ENCODE peak calls at places on chromosomes 3 and 15, in seven cellular contexts. One of them, this sample, is unnamed.
A peak's percentile ranks its signal among the peaks of the same experiment; 100 is the strongest.

GRCh38 chr15:51094606-51095569 is at the start of gene TNFAIP8L3:
- DNase-seq in heart left ventricle: peak; percentile 50
- DNase-seq in body of pancreas: peak; percentile 18
- DNase-seq in Karpas-422: no peak
- DNase-seq in Peyer's patch: no peak
- DNase-seq in ovary: peak; percentile 62
- DNase-seq in CD4-positive, CD25-positive, alpha-beta regulatory T cell: no peak
- DNase-seq in this sample: no peak

GRCh38 chr3:45353070-45353469 is 35.3 kb upstream of the LARS2 start:
- DNase-seq in heart left ventricle: no peak
- DNase-seq in body of pancreas: no peak
- DNase-seq in Karpas-422: no peak
- DNase-seq in Peyer's patch: no peak
- DNase-seq in ovary: no peak
- DNase-seq in CD4-positive, CD25-positive, alpha-beta regulatory T cell: no peak
- DNase-seq in this sample: no peak

GRCh38 chr3:31565288-31565687 is 32.6 kb downstream of the STT3B start:
- DNase-seq in heart left ventricle: no peak
- DNase-seq in body of pancreas: no peak
- DNase-seq in Karpas-422: no peak
- DNase-seq in Peyer's patch: no peak
- DNase-seq in ovary: no peak
- DNase-seq in CD4-positive, CD25-positive, alpha-beta regulatory T cell: no peak
- DNase-seq in this sample: no peak

GRCh38 chr3:13047296-13048165 is 25.7 kb downstream of the IQSEC1 start:
- DNase-seq in heart left ventricle: no peak
- DNase-seq in body of pancreas: no peak
- DNase-seq in Karpas-422: no peak
- DNase-seq in Peyer's patch: no peak
- DNase-seq in ovary: no peak
- DNase-seq in CD4-positive, CD25-positive, alpha-beta regulatory T cell: peak; percentile 15
- DNase-seq in this sample: no peak

GRCh38 chr3:159026510-159026909 is 224.7 kb downstream of the MFSD1 start:
- DNase-seq in heart left ventricle: no peak
- DNase-seq in body of pancreas: no peak
- DNase-seq in Karpas-422: no peak
- DNase-seq in Peyer's patch: no peak
- DNase-seq in ovary: no peak
- DNase-seq in CD4-positive, CD25-positive, alpha-beta regulatory T cell: no peak
- DNase-seq in this sample: no peak

GRCh38 chr15:31160297-31160696 is 58.8 kb upstream of the TRPM1 start:
- DNase-seq in heart left ventricle: no peak
- DNase-seq in body of pancreas: no peak
- DNase-seq in Karpas-422: no peak
- DNase-seq in Peyer's patch: no peak
- DNase-seq in ovary: no peak
- DNase-seq in CD4-positive, CD25-positive, alpha-beta regulatory T cell: no peak
- DNase-seq in this sample: no peak

GRCh38 chr3:54917172-54917571 is 10.7 kb downstream of the LRTM1 start:
- DNase-seq in heart left ventricle: no peak
- DNase-seq in body of pancreas: no peak
- DNase-seq in Karpas-422: no peak
- DNase-seq in Peyer's patch: no peak
- DNase-seq in ovary: no peak
- DNase-seq in CD4-positive, CD25-positive, alpha-beta regulatory T cell: no peak
- DNase-seq in this sample: no peak

GRCh38 chr3:77039606-77040553 is at the start of gene ROBO2:
- DNase-seq in heart left ventricle: peak; percentile 31
- DNase-seq in body of pancreas: peak; percentile 44
- DNase-seq in Karpas-422: no peak
- DNase-seq in Peyer's patch: peak; percentile 66
- DNase-seq in ovary: peak; percentile 70
- DNase-seq in CD4-positive, CD25-positive, alpha-beta regulatory T cell: no peak
- DNase-seq in this sample: no peak

GRCh38 chr15:100873029-100873677 is 6.5 kb upstream of the ALDH1A3 start:
- DNase-seq in heart left ventricle: no peak
- DNase-seq in body of pancreas: peak; percentile 85
- DNase-seq in Karpas-422: peak; percentile 86
- DNase-seq in Peyer's patch: peak; percentile 89
- DNase-seq in ovary: peak; percentile 60
- DNase-seq in CD4-positive, CD25-positive, alpha-beta regulatory T cell: peak; percentile 63
- DNase-seq in this sample: peak; percentile 58

GRCh38 chr15:98727115-98728040 is 79.0 kb downstream of the IGF1R start:
- DNase-seq in heart left ventricle: peak; percentile 95
- DNase-seq in body of pancreas: peak; percentile 88
- DNase-seq in Karpas-422: no peak
- DNase-seq in Peyer's patch: peak; percentile 91
- DNase-seq in ovary: peak; percentile 85
- DNase-seq in CD4-positive, CD25-positive, alpha-beta regulatory T cell: no peak
- DNase-seq in this sample: no peak
- H3K27me3 ChIP-seq in heart left ventricle: no peaks in the 10 kb centered on the region
- H3K27me3 ChIP-seq in body of pancreas: no peaks in the 10 kb centered on the region
- H3K27me3 ChIP-seq in Karpas-422: no peaks in the 10 kb centered on the region
- H3K27me3 ChIP-seq in Peyer's patch: no peaks in the 10 kb centered on the region
- H3K27me3 ChIP-seq in ovary: no peaks in the 10 kb centered on the region
- H3K27me3 ChIP-seq in CD4-positive, CD25-positive, alpha-beta regulatory T cell: no peaks in the 10 kb centered on the region
- H3K27me3 ChIP-seq in this sample: no peaks in the 10 kb centered on the region

DNA sequence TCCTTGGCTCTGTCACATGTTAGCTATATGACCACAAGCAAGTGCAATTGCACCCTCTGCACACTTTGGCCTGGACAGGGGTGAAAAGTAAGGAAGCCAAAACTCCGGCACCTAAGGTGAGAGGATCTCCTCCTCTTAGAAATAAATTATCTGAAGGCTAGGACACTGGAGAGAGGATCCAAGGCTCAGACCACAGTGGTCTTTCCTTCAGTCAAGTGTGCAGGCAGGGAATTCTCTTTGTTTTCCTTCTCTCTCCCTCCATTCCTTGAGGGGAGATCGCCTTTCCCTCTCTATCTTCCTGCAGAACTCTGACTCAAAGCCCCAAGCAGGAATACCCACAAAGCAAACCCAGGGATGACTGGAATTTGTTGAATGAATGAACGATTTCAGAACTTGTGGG is 3.1 kb upstream of the MEGF11 start:
- DNase-seq in heart left ventricle: no peak
- DNase-seq in body of pancreas: no peak
- DNase-seq in Karpas-422: no peak
- DNase-seq in Peyer's patch: no peak
- DNase-seq in ovary: no peak
- DNase-seq in CD4-positive, CD25-positive, alpha-beta regulatory T cell: no peak
- DNase-seq in this sample: no peak
- H3K27me3 ChIP-seq in heart left ventricle: peaks cover 78% of the 10 kb centered on the region
- H3K27me3 ChIP-seq in body of pancreas: peaks cover 16% of the 10 kb centered on the region
- H3K27me3 ChIP-seq in Karpas-422: no peaks in the 10 kb centered on the region
- H3K27me3 ChIP-seq in Peyer's patch: peaks cover 32% of the 10 kb centered on the region
- H3K27me3 ChIP-seq in ovary: no peaks in the 10 kb centered on the region
- H3K27me3 ChIP-seq in CD4-positive, CD25-positive, alpha-beta regulatory T cell: peaks cover 43% of the 10 kb centered on the region
- H3K27me3 ChIP-seq in this sample: peaks cover 21% of the 10 kb centered on the region

GRCh38 chr3:137770821-137771399 is 6.8 kb downstream of the SOX14 start:
- DNase-seq in heart left ventricle: no peak
- DNase-seq in body of pancreas: no peak
- DNase-seq in Karpas-422: no peak
- DNase-seq in Peyer's patch: no peak
- DNase-seq in ovary: no peak
- DNase-seq in CD4-positive, CD25-positive, alpha-beta regulatory T cell: no peak
- DNase-seq in this sample: no peak

GRCh38 chr3:137769321-137770065 is 5.4 kb downstream of the SOX14 start:
- DNase-seq in heart left ventricle: no peak
- DNase-seq in body of pancreas: no peak
- DNase-seq in Karpas-422: no peak
- DNase-seq in Peyer's patch: no peak
- DNase-seq in ovary: no peak
- DNase-seq in CD4-positive, CD25-positive, alpha-beta regulatory T cell: no peak
- DNase-seq in this sample: no peak

GRCh38 chr3:137768361-137769320 is 4.5 kb downstream of the SOX14 start:
- DNase-seq in heart left ventricle: no peak
- DNase-seq in body of pancreas: no peak
- DNase-seq in Karpas-422: no peak
- DNase-seq in Peyer's patch: no peak
- DNase-seq in ovary: no peak
- DNase-seq in CD4-positive, CD25-positive, alpha-beta regulatory T cell: no peak
- DNase-seq in this sample: no peak

GRCh38 chr3:137771401-137772230 is 7.5 kb downstream of the SOX14 start:
- DNase-seq in heart left ventricle: no peak
- DNase-seq in body of pancreas: no peak
- DNase-seq in Karpas-422: no peak
- DNase-seq in Peyer's patch: no peak
- DNase-seq in ovary: no peak
- DNase-seq in CD4-positive, CD25-positive, alpha-beta regulatory T cell: no peak
- DNase-seq in this sample: no peak

GRCh38 chr3:137770066-137770805 is 6.1 kb downstream of the SOX14 start:
- DNase-seq in heart left ventricle: no peak
- DNase-seq in body of pancreas: no peak
- DNase-seq in Karpas-422: no peak
- DNase-seq in Peyer's patch: no peak
- DNase-seq in ovary: no peak
- DNase-seq in CD4-positive, CD25-positive, alpha-beta regulatory T cell: no peak
- DNase-seq in this sample: no peak
- H3K27me3 ChIP-seq in heart left ventricle: peaks cover 100% of the 10 kb centered on the region
- H3K27me3 ChIP-seq in body of pancreas: peaks cover 72% of the 10 kb centered on the region
- H3K27me3 ChIP-seq in Karpas-422: no peaks in the 10 kb centered on the region
- H3K27me3 ChIP-seq in Peyer's patch: peaks cover 49% of the 10 kb centered on the region
- H3K27me3 ChIP-seq in ovary: no peaks in the 10 kb centered on the region
- H3K27me3 ChIP-seq in CD4-positive, CD25-positive, alpha-beta regulatory T cell: peaks cover 45% of the 10 kb centered on the region
- H3K27me3 ChIP-seq in this sample: peaks cover 7% of the 10 kb centered on the region

DNA sequence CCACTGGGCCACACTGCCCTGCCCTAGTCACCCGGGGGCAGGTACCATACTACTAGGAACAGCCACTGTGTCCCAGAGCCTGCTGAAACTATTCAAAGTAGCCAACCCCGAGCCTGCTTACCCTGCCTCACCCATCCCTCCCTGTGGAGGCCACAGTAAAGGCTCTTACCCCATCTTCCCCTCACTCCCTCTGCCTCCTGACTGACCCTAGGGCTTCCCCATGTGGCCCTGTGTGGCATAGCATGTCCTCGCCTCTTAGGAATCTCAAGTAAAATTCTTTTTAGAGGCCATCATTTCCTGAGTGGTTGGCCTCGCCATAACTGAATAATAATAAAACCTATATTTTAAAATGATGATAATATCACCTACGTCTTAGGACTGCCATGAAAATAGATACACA is 112.2 kb upstream of the SLC6A11 start:
- DNase-seq in heart left ventricle: no peak
- DNase-seq in body of pancreas: no peak
- DNase-seq in Karpas-422: peak; percentile 83
- DNase-seq in Peyer's patch: no peak
- DNase-seq in ovary: no peak
- DNase-seq in CD4-positive, CD25-positive, alpha-beta regulatory T cell: no peak
- DNase-seq in this sample: no peak
- H3K27me3 ChIP-seq in heart left ventricle: peaks cover 58% of the 10 kb centered on the region
- H3K27me3 ChIP-seq in body of pancreas: peaks cover 24% of the 10 kb centered on the region
- H3K27me3 ChIP-seq in Karpas-422: no peaks in the 10 kb centered on the region
- H3K27me3 ChIP-seq in Peyer's patch: peaks cover 9% of the 10 kb centered on the region
- H3K27me3 ChIP-seq in ovary: no peaks in the 10 kb centered on the region
- H3K27me3 ChIP-seq in CD4-positive, CD25-positive, alpha-beta regulatory T cell: peaks cover 43% of the 10 kb centered on the region
- H3K27me3 ChIP-seq in this sample: peaks cover 9% of the 10 kb centered on the region

DNA sequence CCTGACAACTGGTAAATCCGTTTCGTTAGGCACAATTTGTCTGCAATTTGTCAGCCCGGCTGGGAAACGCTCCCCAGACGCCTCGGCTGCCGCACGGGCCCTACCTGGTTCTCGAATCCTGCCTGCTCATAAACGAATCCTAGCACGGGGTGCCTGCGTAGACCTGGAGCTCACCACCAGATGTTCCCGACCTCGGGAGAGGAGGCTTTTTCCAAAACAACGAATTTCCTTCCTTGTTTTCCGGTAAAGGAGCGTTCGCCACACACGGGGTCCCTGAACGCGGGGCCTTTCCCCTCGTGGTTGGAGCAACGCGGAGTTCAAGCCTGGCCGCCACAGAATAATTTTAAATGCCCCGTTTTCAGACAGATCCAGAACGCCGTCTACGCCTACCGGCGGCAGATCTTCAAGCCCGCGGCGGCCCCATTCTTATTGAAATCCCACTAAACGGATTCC is 1.1 kb downstream of the GATA2 start:
- DNase-seq in heart left ventricle: no peak
- DNase-seq in body of pancreas: no peak
- DNase-seq in Karpas-422: no peak
- DNase-seq in Peyer's patch: peak; percentile 25
- DNase-seq in ovary: no peak
- DNase-seq in CD4-positive, CD25-positive, alpha-beta regulatory T cell: no peak
- DNase-seq in this sample: peak; percentile 29
- H3K27me3 ChIP-seq in heart left ventricle: peaks cover 89% of the 10 kb centered on the region
- H3K27me3 ChIP-seq in body of pancreas: peaks cover 11% of the 10 kb centered on the region
- H3K27me3 ChIP-seq in Karpas-422: no peaks in the 10 kb centered on the region
- H3K27me3 ChIP-seq in Peyer's patch: peaks cover 73% of the 10 kb centered on the region
- H3K27me3 ChIP-seq in ovary: peaks cover 10% of the 10 kb centered on the region
- H3K27me3 ChIP-seq in CD4-positive, CD25-positive, alpha-beta regulatory T cell: peaks cover 11% of the 10 kb centered on the region
- H3K27me3 ChIP-seq in this sample: peaks cover 9% of the 10 kb centered on the region

GRCh38 chr15:41797194-41797593 is 22.9 kb downstream of the MAPKBP1 start:
- DNase-seq in heart left ventricle: no peak
- DNase-seq in body of pancreas: no peak
- DNase-seq in Karpas-422: no peak
- DNase-seq in Peyer's patch: peak; percentile 28
- DNase-seq in ovary: no peak
- DNase-seq in CD4-positive, CD25-positive, alpha-beta regulatory T cell: no peak
- DNase-seq in this sample: no peak
- H3K27me3 ChIP-seq in heart left ventricle: no peaks in the 10 kb centered on the region
- H3K27me3 ChIP-seq in body of pancreas: no peaks in the 10 kb centered on the region
- H3K27me3 ChIP-seq in Karpas-422: no peaks in the 10 kb centered on the region
- H3K27me3 ChIP-seq in Peyer's patch: no peaks in the 10 kb centered on the region
- H3K27me3 ChIP-seq in ovary: no peaks in the 10 kb centered on the region
- H3K27me3 ChIP-seq in CD4-positive, CD25-positive, alpha-beta regulatory T cell: no peaks in the 10 kb centered on the region
- H3K27me3 ChIP-seq in this sample: no peaks in the 10 kb centered on the region

GRCh38 chr3:123026551-123027291 is 842 bp downstream of the SEMA5B start:
- DNase-seq in heart left ventricle: peak; percentile 36
- DNase-seq in body of pancreas: peak; percentile 35
- DNase-seq in Karpas-422: no peak
- DNase-seq in Peyer's patch: peak; percentile 50
- DNase-seq in ovary: peak; percentile 30
- DNase-seq in CD4-positive, CD25-positive, alpha-beta regulatory T cell: no peak
- DNase-seq in this sample: no peak

GRCh38 chr3:123027292-123028232 is at the start of gene SEMA5B:
- DNase-seq in heart left ventricle: peak; percentile 29
- DNase-seq in body of pancreas: peak; percentile 42
- DNase-seq in Karpas-422: no peak
- DNase-seq in Peyer's patch: peak; percentile 48
- DNase-seq in ovary: peak; percentile 50
- DNase-seq in CD4-positive, CD25-positive, alpha-beta regulatory T cell: no peak
- DNase-seq in this sample: peak; percentile 25

GRCh38 chr3:123024056-123024455 is 3.5 kb downstream of the SEMA5B start:
- DNase-seq in heart left ventricle: no peak
- DNase-seq in body of pancreas: no peak
- DNase-seq in Karpas-422: no peak
- DNase-seq in Peyer's patch: no peak
- DNase-seq in ovary: no peak
- DNase-seq in CD4-positive, CD25-positive, alpha-beta regulatory T cell: no peak
- DNase-seq in this sample: no peak

GRCh38 chr3:123028233-123028828 is 768 bp upstream of the SEMA5B start:
- DNase-seq in heart left ventricle: no peak
- DNase-seq in body of pancreas: peak; percentile 25
- DNase-seq in Karpas-422: peak; percentile 84
- DNase-seq in Peyer's patch: peak; percentile 58
- DNase-seq in ovary: peak; percentile 36
- DNase-seq in CD4-positive, CD25-positive, alpha-beta regulatory T cell: peak; percentile 54
- DNase-seq in this sample: no peak

GRCh38 chr3:123025642-123026521 is 1.7 kb downstream of the SEMA5B start:
- DNase-seq in heart left ventricle: peak; percentile 36
- DNase-seq in body of pancreas: peak; percentile 34
- DNase-seq in Karpas-422: no peak
- DNase-seq in Peyer's patch: no peak
- DNase-seq in ovary: peak; percentile 33
- DNase-seq in CD4-positive, CD25-positive, alpha-beta regulatory T cell: no peak
- DNase-seq in this sample: no peak
- H3K27me3 ChIP-seq in heart left ventricle: peaks cover 65% of the 10 kb centered on the region
- H3K27me3 ChIP-seq in body of pancreas: no peaks in the 10 kb centered on the region
- H3K27me3 ChIP-seq in Karpas-422: no peaks in the 10 kb centered on the region
- H3K27me3 ChIP-seq in Peyer's patch: peaks cover 23% of the 10 kb centered on the region
- H3K27me3 ChIP-seq in ovary: no peaks in the 10 kb centered on the region
- H3K27me3 ChIP-seq in CD4-positive, CD25-positive, alpha-beta regulatory T cell: peaks cover 56% of the 10 kb centered on the region
- H3K27me3 ChIP-seq in this sample: peaks cover 16% of the 10 kb centered on the region